ENCODE peak calls at places on chromosomes 3 and 15, in six cellular contexts. Y, Q, N, S, I and M are unnamed samples.

GRCh38 chr3:134567605-134568004 is 81.7 kb downstream of the CEP63 start:
- DNase-seq in Y (no peak), Q (no peak), N (no peak), S (no peak), I (no peak), M (no peak)

GRCh38 chr15:80749589-80749988 is 29.6 kb upstream of the CEMIP start:
- DNase-seq in Y (no peak), Q (no peak), N (no peak), S (no peak), I (peak; percentile 79), M (no peak)

GRCh38 chr3:157166115-157166514 is 6.2 kb upstream of the CCNL1 start:
- DNase-seq in Y (no peak), Q (no peak), N (no peak), S (no peak), I (no peak), M (no peak)

GRCh38 chr15:78405336-78405924 is 32.6 kb upstream of the IREB2 start:
- DNase-seq in Y (no peak), Q (no peak), N (no peak), S (no peak), I (no peak), M (no peak)

GRCh38 chr15:71484080-71484479 is 326.3 kb upstream of the NR2E3 start:
- DNase-seq in Y (no peak), Q (no peak), N (no peak), S (no peak), I (no peak), M (no peak)

GRCh38 chr15:73283341-73283962 is 85.3 kb downstream of the HCN4 start:
- DNase-seq in Y (no peak), Q (no peak), N (no peak), S (no peak), I (no peak), M (no peak)

GRCh38 chr3:132079150-132079549 is 44.3 kb upstream of the CPNE4 start:
- DNase-seq in Y (no peak), Q (no peak), N (no peak), S (no peak), I (no peak), M (no peak)

GRCh38 chr3:197428117-197428761 is 127.5 kb downstream of the BDH1 start:
- DNase-seq in Y (no peak), Q (peak; percentile 43), N (peak; percentile 72), S (peak; percentile 65), I (peak; percentile 29), M (peak; percentile 79)

GRCh38 chr3:30231277-30232141 is 374.9 kb upstream of the TGFBR2 start:
- DNase-seq in Y (no peak), Q (no peak), N (no peak), S (no peak), I (no peak), M (no peak)

GRCh38 chr3:46900007-46900292 is 22.4 kb downstream of the PTH1R start:
- DNase-seq in Y (no peak), Q (no peak), N (no peak), S (no peak), I (no peak), M (no peak)

GRCh38 chr3:12143949-12144504 is 14.7 kb downstream of the TIMP4 start:
- DNase-seq in Y (peak; percentile 49), Q (peak; percentile 87), N (no peak), S (peak; percentile 29), I (no peak), M (peak; percentile 35)

GRCh38 chr3:105647047-105647446 is 221.8 kb downstream of the CBLB start:
- DNase-seq in Y (peak; percentile 47), Q (no peak), N (no peak), S (no peak), I (peak; percentile 76), M (no peak)

GRCh38 chr15:60829416-60829815 is 350.5 kb upstream of the ICE2 start:
- DNase-seq in Y (no peak), Q (peak; percentile 22), N (no peak), S (no peak), I (no peak), M (no peak)

GRCh38 chr3:31014317-31015040 is 120.0 kb upstream of the GADL1 start:
- DNase-seq in Y (no peak), Q (no peak), N (no peak), S (no peak), I (no peak), M (no peak)

GRCh38 chr3:12884104-12884742 is 42.9 kb upstream of the RPL32 start:
- DNase-seq in Y (no peak), Q (no peak), N (no peak), S (no peak), I (no peak), M (peak; percentile 37)

GRCh38 chr3:185521349-185522138 is 22.7 kb upstream of the TMEM41A start:
- DNase-seq in Y (no peak), Q (no peak), N (no peak), S (no peak), I (no peak), M (no peak)

GRCh38 chr15:94294556-94294955 is 63.2 kb downstream of the MCTP2 start:
- DNase-seq in Y (no peak), Q (no peak), N (no peak), S (no peak), I (no peak), M (no peak)

GRCh38 chr3:87025636-87026035 is 34.7 kb upstream of the VGLL3 start:
- DNase-seq in Y (no peak), Q (no peak), N (no peak), S (no peak), I (no peak), M (no peak)

GRCh38 chr3:141305436-141305835 is 62.9 kb upstream of the ZBTB38 start:
- DNase-seq in Y (no peak), Q (no peak), N (no peak), S (no peak), I (peak; percentile 77), M (no peak)

GRCh38 chr3:48595526-48596121 is 495 bp upstream of the COL7A1 start:
- DNase-seq in Y (no peak), Q (no peak), N (peak; percentile 80), S (peak; percentile 34), I (peak; percentile 96), M (peak; percentile 48)

GRCh38 chr15:74541494-74542191 is 623 bp downstream of the ARID3B start:
- DNase-seq in Y (peak; percentile 75), Q (peak; percentile 15), N (peak; percentile 61), S (peak; percentile 30), I (no peak), M (peak; percentile 47)

GRCh38 chr3:159458010-159458409 is 530.6 kb upstream of the IL12A start:
- DNase-seq in Y (no peak), Q (no peak), N (no peak), S (no peak), I (peak; percentile 35), M (no peak)

GRCh38 chr15:85289677-85290365 is 90.6 kb upstream of the AKAP13 start:
- DNase-seq in Y (peak; percentile 70), Q (peak; percentile 24), N (no peak), S (peak; percentile 81), I (peak; percentile 71), M (peak; percentile 40)

GRCh38 chr15:85282504-85283115 is 97.8 kb upstream of the AKAP13 start:
- DNase-seq in Y (no peak), Q (no peak), N (no peak), S (no peak), I (no peak), M (no peak)

GRCh38 chr15:85280203-85280602 is 100.2 kb upstream of the AKAP13 start:
- DNase-seq in Y (no peak), Q (no peak), N (no peak), S (no peak), I (no peak), M (no peak)

DNA sequence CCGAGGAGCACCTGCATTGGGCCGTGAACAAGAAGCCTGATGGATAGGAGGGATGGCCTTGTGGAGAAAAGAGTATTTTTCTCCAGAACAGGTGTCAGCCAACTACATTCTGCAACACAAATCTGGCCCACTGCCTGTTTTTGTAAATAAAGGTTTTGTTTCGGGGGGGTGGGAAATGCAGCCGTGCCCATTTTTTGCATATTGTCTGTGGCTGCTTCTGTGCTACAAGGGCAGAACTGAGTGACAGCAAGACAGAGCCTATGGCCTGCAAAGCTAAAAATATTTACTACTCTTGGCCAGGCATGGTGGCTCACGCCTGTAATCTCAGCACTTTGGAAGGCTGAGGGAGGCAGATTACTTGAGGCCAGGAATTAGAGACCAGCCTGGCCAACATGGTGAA is 95.9 kb upstream of the AKAP13 start:
- DNase-seq in Y (no peak), Q (no peak), N (no peak), S (no peak), I (no peak), M (peak; percentile 29)
- H3K4me3 ChIP-seq in Y (no peak overlapping the region), Q (no peak overlapping the region), N (no peak overlapping the region), S (no peak overlapping the region), I (no peak overlapping the region), M (no peak overlapping the region)

DNA sequence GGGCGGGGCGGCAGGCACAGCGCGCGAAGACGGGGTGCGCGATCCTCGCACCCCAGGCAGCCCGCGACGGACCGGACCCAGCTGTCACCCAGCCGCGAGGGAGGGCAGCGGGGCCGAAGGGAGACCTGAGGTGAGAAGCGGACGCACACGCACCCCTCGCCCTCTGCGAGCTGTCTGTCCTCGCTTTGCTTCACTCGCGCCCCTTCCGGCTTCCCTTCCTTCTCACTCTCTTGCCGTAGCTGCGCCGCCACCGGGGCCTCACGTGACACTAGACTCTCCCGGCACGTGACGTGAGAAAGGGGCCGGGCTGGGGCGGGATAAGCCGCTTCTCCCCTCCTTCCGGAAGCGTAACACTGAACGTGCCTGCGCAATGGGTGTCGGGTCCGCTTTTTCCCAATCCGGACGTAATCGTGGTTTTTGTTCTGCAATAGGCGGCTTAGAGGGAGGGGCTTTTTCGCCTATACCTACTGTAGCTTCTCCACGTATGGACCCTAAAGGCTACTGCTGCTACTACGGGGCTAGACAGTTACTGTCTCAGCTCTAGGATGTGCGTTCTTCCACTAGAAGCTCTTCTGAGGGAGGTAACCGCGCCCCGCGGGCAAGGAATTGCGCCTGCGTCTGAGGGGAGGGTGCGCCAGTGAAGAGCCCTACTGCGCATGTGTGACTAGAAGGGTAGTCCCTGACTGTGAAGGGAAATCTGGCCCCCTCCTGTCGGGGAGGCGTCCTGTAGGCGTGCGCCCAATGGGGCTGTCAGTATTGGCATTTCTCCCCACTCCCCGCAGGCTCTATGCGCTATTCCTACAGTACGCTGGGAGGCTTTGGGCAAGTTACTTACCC is at the start of the genes ATG3 and SLC35A5:
- DNase-seq in Y (peak; percentile 97), Q (peak; percentile 99), N (peak; percentile 89), S (peak; percentile 99), I (peak; percentile 98), M (peak; percentile 99)
- TF ChIP-seq POLR2A in Y (peak; percentile 88), Q (peak; percentile 60), N (peak; percentile 92), S (peak; percentile 83), I (peak; percentile 53), M (peak; percentile 96)

GRCh38 chr3:69764861-69765260 is 25.6 kb downstream of the MITF start:
- DNase-seq in Y (no peak), Q (no peak), N (no peak), S (no peak), I (peak; percentile 30), M (no peak)

GRCh38 chr3:69762790-69763229 is 23.5 kb downstream of the MITF start:
- DNase-seq in Y (no peak), Q (no peak), N (no peak), S (no peak), I (no peak), M (no peak)

GRCh38 chr3:69763976-69764851 is 24.9 kb downstream of the MITF start:
- DNase-seq in Y (no peak), Q (no peak), N (no peak), S (no peak), I (peak; percentile 26), M (no peak)

GRCh38 chr3:69761896-69762789 is 22.9 kb downstream of the MITF start:
- DNase-seq in Y (no peak), Q (no peak), N (no peak), S (no peak), I (peak; percentile 61), M (no peak)

GRCh38 chr3:69763458-69763857 is 24.2 kb downstream of the MITF start:
- DNase-seq in Y (no peak), Q (no peak), N (no peak), S (no peak), I (no peak), M (no peak)
- TF ChIP-seq EP300 in Y (no peak), Q (no peak), N (no peak), S (no peak), I (no peak), M (peak; percentile 54)

GRCh38 chr15:45648521-45649200 is 13.8 kb downstream of the SQOR start:
- DNase-seq in Y (peak; percentile 56), Q (no peak), N (no peak), S (peak; percentile 67), I (peak; percentile 42), M (no peak)
- H3K4me3 ChIP-seq in Y (no peak overlapping the region), Q (no peak overlapping the region), N (no peak overlapping the region), S (no peak overlapping the region), I (no peak overlapping the region), M (no peak overlapping the region)